ENCODE peak calls at places on chromosomes 7 and 10, in nine cellular contexts. V is ovary, E is body of pancreas, M is transverse colon, Y is heart left ventricle, Q is stomach, Z is HCT116, R is Peyer's patch, L is GM12892. X is an unnamed sample.

GRCh38 chr10:95359466-95359865 is 68.7 kb upstream of the PDLIM1 start:
- DNase-seq in V (no peak), E (no peak), M (no peak), Y (no peak), Q (no peak), Z (no peak), R (no peak), L (no peak), X (no peak)

GRCh38 chr7:116426428-116427156 is 72.9 kb upstream of the CAV2 start:
- DNase-seq in V (no peak), E (peak), M (peak), Y (no peak), Q (peak), Z (peak), R (no peak), L (no peak), X (no peak)

GRCh38 chr10:1173091-1173490 is 116.9 kb downstream of the WDR37 start:
- DNase-seq in V (no peak), E (no peak), M (no peak), Y (no peak), Q (no peak), Z (no peak), R (no peak), L (no peak), X (no peak)

GRCh38 chr10:32958085-32958991 is at the start of gene ITGB1:
- DNase-seq in V (peak), E (peak), M (peak), Y (peak), Q (peak), Z (peak), R (peak), L (peak), X (peak)

GRCh38 chr10:71729023-71729649 is 9.6 kb upstream of the C10orf105 start:
- DNase-seq in V (no peak), E (peak), M (peak), Y (peak), Q (peak), Z (no peak), R (no peak), L (no peak), X (no peak)

GRCh38 chr10:126373137-126373536 is 15.1 kb downstream of the ADAM12 start:
- DNase-seq in V (peak), E (no peak), M (peak), Y (peak), Q (no peak), Z (no peak), R (no peak), L (no peak), X (no peak)

GRCh38 chr10:18097524-18097923 is 42.7 kb upstream of the CACNB2 start:
- DNase-seq in V (no peak), E (no peak), M (no peak), Y (no peak), Q (no peak), Z (no peak), R (no peak), L (no peak), X (no peak)

GRCh38 chr10:121653608-121654007 is 55.4 kb upstream of the FGFR2 start:
- DNase-seq in V (no peak), E (no peak), M (no peak), Y (no peak), Q (no peak), Z (no peak), R (no peak), L (no peak), X (no peak)

GRCh38 chr7:91784469-91784868 is 96.0 kb downstream of the MTERF1 start:
- DNase-seq in V (no peak), E (no peak), M (no peak), Y (no peak), Q (no peak), Z (peak), R (no peak), L (no peak), X (no peak)

GRCh38 chr7:116173051-116174028 is 37.0 kb upstream of the TES start:
- DNase-seq in V (no peak), E (no peak), M (no peak), Y (no peak), Q (no peak), Z (peak), R (no peak), L (no peak), X (no peak)

GRCh38 chr10:13439771-13440708 is 88.8 kb downstream of the BEND7 start:
- DNase-seq in V (peak), E (peak), M (peak), Y (peak), Q (peak), Z (no peak), R (peak), L (peak), X (peak)

GRCh38 chr10:689433-690226 is at the start of gene DIP2C:
- DNase-seq in V (peak), E (peak), M (peak), Y (peak), Q (peak), Z (peak), R (no peak), L (no peak), X (peak)

GRCh38 chr10:100319736-100320135 is 10.3 kb downstream of the PKD2L1 start:
- DNase-seq in V (no peak), E (no peak), M (no peak), Y (no peak), Q (no peak), Z (no peak), R (no peak), L (no peak), X (no peak)

GRCh38 chr10:16799621-16800020 is 17.6 kb downstream of the RSU1 start:
- DNase-seq in V (no peak), E (no peak), M (no peak), Y (no peak), Q (no peak), Z (no peak), R (no peak), L (no peak), X (no peak)

GRCh38 chr7:148791506-148791905 is 92.6 kb downstream of the EZH2 start:
- DNase-seq in V (no peak), E (no peak), M (no peak), Y (no peak), Q (no peak), Z (no peak), R (no peak), L (no peak), X (no peak)

DNA sequence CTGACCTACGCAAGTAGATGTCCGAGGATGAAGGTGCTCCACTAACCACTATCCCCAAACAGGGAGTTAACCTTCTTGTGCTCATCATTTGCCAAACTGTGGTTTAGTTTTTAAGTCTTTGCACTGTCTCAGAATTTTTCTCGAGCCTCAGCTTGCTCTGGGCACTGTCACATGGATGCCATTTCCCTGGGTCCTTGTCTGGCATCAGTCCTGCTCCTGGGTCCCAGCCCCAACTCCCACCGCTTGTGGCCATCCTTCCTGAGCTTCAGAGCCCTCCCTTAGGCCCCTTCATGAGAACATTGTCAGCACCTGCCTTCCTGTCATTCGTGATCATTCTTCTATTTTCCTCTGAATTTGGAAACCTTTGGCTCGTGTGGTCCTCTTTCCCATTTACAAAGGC is 33.8 kb downstream of the C10orf71 start:
- DNase-seq in V (no peak), E (no peak), M (no peak), Y (no peak), Q (no peak), Z (no peak), R (no peak), L (no peak), X (no peak)
- TF ChIP-seq POLR2A in V (no peak), E (no peak), M (no peak), Y (no peak), Q (no peak), Z (no peak), R (no peak), L (no peak), X (no peak)

GRCh38 chr7:152675761-152676636 is at the start of gene XRCC2:
- DNase-seq in V (peak), E (peak), M (peak), Y (peak), Q (peak), Z (peak), R (peak), L (peak), X (peak)
- TF ChIP-seq POLR2A in V (peak), E (peak), M (peak), Y (no peak), Q (peak), Z (peak), R (peak), L (peak), X (no peak)

DNA sequence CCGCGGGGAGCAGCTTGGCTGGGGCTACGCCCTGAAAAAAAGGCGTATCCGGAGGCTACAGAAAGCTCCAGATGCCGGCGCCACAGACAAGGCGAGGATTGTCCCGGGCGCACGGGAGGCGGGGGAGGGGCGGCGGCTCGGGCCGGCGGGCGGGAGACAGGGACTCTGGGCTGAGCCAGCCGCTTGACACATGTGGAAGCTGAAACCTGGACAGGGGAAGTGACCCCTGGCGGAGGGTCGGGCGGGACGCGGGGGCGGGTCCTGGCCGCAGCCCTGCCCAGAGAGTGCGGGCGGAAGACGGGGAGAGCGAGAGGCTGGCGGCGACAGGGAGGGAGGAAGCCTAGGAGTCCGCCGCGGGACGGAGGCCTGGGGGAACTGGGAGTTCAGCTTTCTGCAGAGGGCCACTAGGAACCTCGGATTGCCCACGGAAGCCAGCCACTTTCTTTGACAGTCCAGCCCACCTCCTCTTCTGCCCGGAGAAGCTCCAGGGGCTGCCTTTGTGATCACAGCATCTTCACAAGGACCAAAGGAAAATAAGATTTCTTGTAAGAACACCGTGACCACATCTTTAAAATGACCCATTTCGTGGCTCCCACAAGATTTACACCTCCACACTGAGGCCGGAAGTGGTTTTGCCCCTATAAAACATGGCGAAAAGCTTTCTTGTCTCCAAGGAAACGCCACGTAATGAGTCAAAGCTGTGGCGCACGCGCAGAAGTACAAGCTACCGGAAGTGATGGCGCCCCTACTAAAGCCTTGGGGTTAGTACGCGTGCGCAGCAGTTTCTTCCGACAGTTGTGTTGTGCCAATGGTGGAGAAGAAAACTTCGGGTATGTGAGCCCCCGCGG is at the start of the genes PLOD3 and ZNHIT1:
- DNase-seq in V (peak), E (peak), M (peak), Y (peak), Q (peak), Z (peak), R (peak), L (peak), X (peak)
- TF ChIP-seq POLR2A in V (no peak), E (peak), M (peak), Y (no peak), Q (no peak), Z (peak), R (peak), L (no peak), X (no peak)

DNA sequence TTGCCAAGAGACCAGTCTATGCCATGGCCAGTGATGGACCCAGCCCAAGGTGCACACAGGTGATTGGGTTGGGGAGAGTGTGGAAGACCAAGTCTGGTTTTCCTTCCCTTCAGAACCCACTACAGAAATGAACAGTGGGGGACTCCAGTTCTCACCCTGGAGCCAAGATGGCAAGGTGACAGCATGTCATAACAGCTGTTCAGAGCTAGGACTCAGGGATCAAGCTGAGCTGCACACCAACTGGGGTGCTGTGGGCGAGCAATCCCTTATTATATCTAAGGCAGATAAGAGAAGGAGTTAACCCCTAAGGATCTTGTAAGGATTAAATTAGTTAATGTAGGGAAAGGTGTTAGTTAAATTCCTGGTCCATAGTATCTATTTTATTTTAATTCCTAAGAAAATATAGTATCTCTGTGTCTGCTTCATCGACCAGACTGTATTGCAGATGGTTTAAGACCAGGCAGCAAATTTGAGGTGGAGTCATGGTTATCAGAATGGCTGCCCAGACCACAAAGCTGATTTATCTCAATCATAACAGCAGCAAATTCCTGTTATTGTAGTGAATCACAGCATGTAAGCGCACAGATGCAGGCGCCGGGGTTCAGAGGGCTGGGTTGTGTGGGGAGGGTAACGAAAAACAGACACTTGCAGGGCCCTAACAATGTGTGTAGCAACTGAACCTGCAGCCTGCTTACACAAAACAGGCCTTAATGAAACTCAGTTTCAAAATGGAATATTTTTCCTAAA is 208.7 kb upstream of the ZNF32 start:
- DNase-seq in V (no peak), E (no peak), M (no peak), Y (no peak), Q (no peak), Z (no peak), R (no peak), L (no peak), X (no peak)
- TF ChIP-seq POLR2A in V (no peak), E (no peak), M (no peak), Y (no peak), Q (no peak), Z (no peak), R (no peak), L (no peak), X (no peak)

GRCh38 chr7:127655720-127656119 is 3.7 kb downstream of the SND1 start:
- DNase-seq in V (no peak), E (no peak), M (no peak), Y (no peak), Q (no peak), Z (no peak), R (no peak), L (no peak), X (no peak)

GRCh38 chr7:127657500-127657899 is 5.5 kb downstream of the SND1 start:
- DNase-seq in V (no peak), E (no peak), M (no peak), Y (no peak), Q (no peak), Z (no peak), R (no peak), L (no peak), X (no peak)

GRCh38 chr7:127653396-127653795 is 1.4 kb downstream of the SND1 start:
- DNase-seq in V (no peak), E (no peak), M (no peak), Y (no peak), Q (no peak), Z (no peak), R (no peak), L (no peak), X (no peak)

GRCh38 chr7:127652333-127653248 is 597 bp downstream of the SND1 start:
- DNase-seq in V (no peak), E (peak), M (no peak), Y (no peak), Q (no peak), Z (no peak), R (no peak), L (no peak), X (no peak)

DNA sequence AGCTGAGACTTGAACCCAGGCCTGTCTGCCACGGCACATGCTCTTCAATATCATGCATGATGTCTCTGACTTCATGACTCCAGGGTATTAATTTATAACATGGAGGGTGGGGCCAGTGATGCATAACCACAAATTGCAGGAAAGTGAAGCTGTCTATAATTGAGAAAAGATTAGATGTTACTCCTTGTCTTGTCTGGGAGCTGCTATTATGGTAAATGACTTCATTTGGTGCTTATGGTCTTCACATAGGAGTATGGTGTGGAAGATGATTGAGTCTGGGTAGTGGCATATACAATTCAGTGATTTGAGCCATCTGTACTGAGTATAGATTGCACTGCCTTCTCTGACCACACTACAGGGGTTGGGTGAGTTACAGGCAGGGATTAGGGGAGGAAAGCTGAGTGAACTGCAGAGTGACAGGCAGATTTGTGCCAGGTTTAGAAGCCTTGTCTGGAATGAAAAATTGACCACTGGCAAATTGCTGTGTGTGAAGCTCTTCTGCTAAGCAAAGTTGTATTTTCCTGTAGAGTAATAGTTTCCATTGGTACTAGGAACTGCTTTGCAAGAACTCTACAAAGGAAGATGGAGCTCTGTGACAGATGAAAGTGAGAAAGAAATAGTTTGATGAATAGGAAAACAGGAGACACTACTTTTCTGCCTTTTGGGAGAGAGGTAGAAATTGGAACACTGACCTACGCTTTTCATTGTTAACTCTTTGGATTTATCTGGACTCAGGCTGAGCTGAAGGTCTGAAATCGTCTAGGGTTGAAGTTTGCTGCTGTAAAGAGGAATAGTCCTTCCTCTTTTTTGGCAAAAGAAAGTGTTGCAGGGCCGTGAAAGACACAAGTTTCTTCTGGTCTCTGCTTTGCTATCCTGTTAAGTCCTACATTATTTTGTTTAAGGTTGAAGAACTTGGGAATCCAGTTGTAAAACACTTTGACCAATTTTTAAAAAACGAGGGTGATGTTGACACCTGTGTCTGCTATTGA is 2.7 kb downstream of the SND1 start:
- DNase-seq in V (no peak), E (no peak), M (no peak), Y (no peak), Q (no peak), Z (no peak), R (no peak), L (no peak), X (no peak)
- TF ChIP-seq POLR2A in V (no peak), E (no peak), M (no peak), Y (no peak), Q (no peak), Z (no peak), R (no peak), L (no peak), X (no peak)

DNA sequence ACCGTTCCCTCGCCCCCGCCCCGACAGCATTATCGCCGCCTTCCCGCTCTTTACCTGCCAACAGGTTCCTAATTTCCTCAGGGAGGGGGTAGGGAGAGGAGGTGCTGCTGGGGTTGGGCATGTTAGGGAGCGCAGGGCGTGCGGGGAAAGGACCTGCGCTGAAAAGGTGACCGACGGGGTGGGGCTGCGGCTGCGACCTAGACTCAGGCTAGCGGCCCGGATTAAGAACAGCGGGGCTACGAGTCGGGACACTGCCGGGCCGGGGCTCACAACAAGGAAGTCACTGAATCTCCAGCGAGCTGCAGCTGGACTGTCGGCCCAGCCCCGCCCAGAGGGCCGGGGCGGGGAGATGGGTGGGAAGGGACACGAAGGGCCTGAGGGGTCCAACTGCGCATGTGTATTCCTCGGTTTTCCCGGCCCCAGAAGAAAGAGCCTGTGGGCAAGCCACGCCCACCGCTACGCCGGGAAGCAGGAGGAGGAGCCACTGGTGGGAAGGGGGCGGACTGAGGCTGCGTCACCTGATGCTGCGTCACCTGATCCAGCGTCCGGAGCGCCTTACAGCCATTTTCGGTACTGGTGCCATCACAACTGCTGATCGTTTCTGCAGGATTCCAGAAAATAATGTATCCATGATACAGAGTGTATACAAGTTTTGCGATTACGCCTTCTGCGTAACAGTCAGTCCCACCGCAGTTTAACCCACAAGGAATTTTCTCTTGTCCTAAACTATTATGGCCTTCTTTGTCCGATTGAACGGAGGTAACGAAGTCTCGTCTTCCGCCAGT is at the start of gene SKAP2:
- DNase-seq in V (peak), E (peak), M (peak), Y (peak), Q (peak), Z (peak), R (peak), L (peak), X (peak)
- TF ChIP-seq POLR2A in V (peak), E (peak), M (peak), Y (no peak), Q (peak), Z (peak), R (peak), L (peak), X (peak)